ENCODE peak calls at places on chromosomes 2 and 18, in ten cellular contexts. W is ELR; H is T-cell; J is CD4-positive, CD25-positive, alpha-beta regulatory T cell; I is iPS-NIHi11; Z is GM23248; U is AML-193; X is occipital lobe; V is NCI-H1105; R is A172. F is an unnamed sample.

GRCh38 chr18:56038258-56039030 is 450.5 kb upstream of the TCF4 start:
- DNase-seq in W (no peak), H (no peak), J (no peak), I (no peak), Z (no peak), U (no peak), X (no peak), V (peak), R (no peak), F (no peak)

GRCh38 chr2:217307023-217307422 is 447.2 kb upstream of the TNP1 start:
- DNase-seq in W (no peak), H (no peak), J (no peak), I (no peak), Z (no peak), U (no peak), X (no peak), V (peak), R (no peak), F (no peak)

GRCh38 chr18:13461936-13462335 is 243.4 kb downstream of the LDLRAD4 start:
- DNase-seq in W (no peak), H (no peak), J (no peak), I (no peak), Z (no peak), U (no peak), X (no peak), V (no peak), R (no peak), F (no peak)

GRCh38 chr2:5854797-5855196 is 162.6 kb downstream of the SOX11 start:
- DNase-seq in W (no peak), H (no peak), J (no peak), I (no peak), Z (no peak), U (no peak), X (no peak), V (no peak), R (no peak), F (no peak)

GRCh38 chr2:217905395-217905794 is 97.4 kb downstream of the TNS1 start:
- DNase-seq in W (no peak), H (no peak), J (no peak), I (no peak), Z (no peak), U (no peak), X (peak), V (no peak), R (no peak), F (peak)

GRCh38 chr2:20425371-20425881 is 21.4 kb upstream of the RHOB start:
- DNase-seq in W (peak), H (no peak), J (no peak), I (no peak), Z (peak), U (no peak), X (no peak), V (no peak), R (peak), F (no peak)

GRCh38 chr18:13313006-13313661 is 94.6 kb downstream of the LDLRAD4 start:
- DNase-seq in W (no peak), H (peak), J (no peak), I (no peak), Z (no peak), U (no peak), X (no peak), V (no peak), R (no peak), F (no peak)

GRCh38 chr2:200077210-200077650 is 121.8 kb downstream of the MAIP1 start:
- DNase-seq in W (peak), H (no peak), J (no peak), I (no peak), Z (peak), U (no peak), X (no peak), V (no peak), R (no peak), F (no peak)

GRCh38 chr18:23641937-23642666 is 20.6 kb downstream of the ANKRD29 start:
- DNase-seq in W (no peak), H (no peak), J (no peak), I (no peak), Z (no peak), U (no peak), X (no peak), V (no peak), R (no peak), F (no peak)

GRCh38 chr2:134240061-134240460 is 13.8 kb upstream of the MGAT5 start:
- DNase-seq in W (no peak), H (no peak), J (no peak), I (no peak), Z (no peak), U (no peak), X (no peak), V (no peak), R (no peak), F (no peak)